ENCODE peak calls at places on chromosomes 12 and 14, in nine cellular contexts. R is OCI-LY7; V is CD4-positive, alpha-beta T cell; X is uterus; M is thyroid gland; L is Karpas-422; F is Peyer's patch; N is stomach; Z is A549. Q is an unnamed sample.

GRCh38 chr12:124680863-124681778 is 113.7 kb upstream of the NCOR2 start:
- DNase-seq in R (peak; percentile 32), V (no peak), X (peak; percentile 73), M (no peak), L (peak; percentile 72), F (no peak), N (no peak), Z (peak; percentile 95), Q (no peak)

GRCh38 chr14:103593577-103593976 is 30.8 kb downstream of the COA8 start:
- DNase-seq in R (peak; percentile 73), V (no peak), X (no peak), M (no peak), L (no peak), F (peak; percentile 32), N (no peak), Z (no peak), Q (no peak)

GRCh38 chr14:22151091-22151490 is 437.9 kb downstream of the DAD1 start:
- DNase-seq in R (no peak), V (no peak), X (no peak), M (no peak), L (no peak), F (no peak), N (no peak), Z (no peak), Q (no peak)

GRCh38 chr12:120093592-120094355 is 22.8 kb downstream of the RAB35 start:
- DNase-seq in R (no peak), V (no peak), X (no peak), M (no peak), L (no peak), F (no peak), N (no peak), Z (no peak), Q (no peak)

GRCh38 chr12:108849653-108850052 is 7.7 kb downstream of the SSH1 start:
- DNase-seq in R (no peak), V (no peak), X (no peak), M (peak; percentile 23), L (no peak), F (no peak), N (no peak), Z (peak; percentile 47), Q (no peak)

GRCh38 chr12:12890492-12890814 is 909 bp upstream of the GPRC5A start:
- DNase-seq in R (no peak), V (no peak), X (no peak), M (peak; percentile 83), L (no peak), F (no peak), N (peak; percentile 54), Z (no peak), Q (peak; percentile 53)

GRCh38 chr14:65079201-65079600 is 23.1 kb downstream of the MAX start:
- DNase-seq in R (no peak), V (no peak), X (no peak), M (no peak), L (no peak), F (no peak), N (no peak), Z (no peak), Q (no peak)

GRCh38 chr12:31749024-31749704 is 20.3 kb upstream of the AMN1 start:
- DNase-seq in R (peak; percentile 79), V (peak; percentile 27), X (peak; percentile 30), M (peak; percentile 53), L (peak; percentile 67), F (peak; percentile 69), N (peak; percentile 87), Z (peak; percentile 100), Q (peak; percentile 83)

GRCh38 chr14:76958975-76959710 is 69.4 kb downstream of the IRF2BPL start:
- DNase-seq in R (no peak), V (no peak), X (no peak), M (peak; percentile 42), L (no peak), F (no peak), N (no peak), Z (peak; percentile 87), Q (no peak)

GRCh38 chr14:53409289-53409688 is 256.2 kb upstream of the DDHD1 start:
- DNase-seq in R (no peak), V (no peak), X (no peak), M (no peak), L (no peak), F (no peak), N (no peak), Z (no peak), Q (no peak)

GRCh38 chr12:93570552-93571359 is 1.7 kb upstream of the SOCS2 start:
- DNase-seq in R (peak; percentile 60), V (peak; percentile 81), X (peak; percentile 97), M (peak; percentile 94), L (peak; percentile 85), F (peak; percentile 70), N (peak; percentile 95), Z (peak; percentile 94), Q (peak; percentile 95)

GRCh38 chr14:100567877-100568163 is 19.4 kb downstream of the BEGAIN start:
- DNase-seq in R (no peak), V (no peak), X (no peak), M (no peak), L (no peak), F (no peak), N (no peak), Z (no peak), Q (no peak)

DNA sequence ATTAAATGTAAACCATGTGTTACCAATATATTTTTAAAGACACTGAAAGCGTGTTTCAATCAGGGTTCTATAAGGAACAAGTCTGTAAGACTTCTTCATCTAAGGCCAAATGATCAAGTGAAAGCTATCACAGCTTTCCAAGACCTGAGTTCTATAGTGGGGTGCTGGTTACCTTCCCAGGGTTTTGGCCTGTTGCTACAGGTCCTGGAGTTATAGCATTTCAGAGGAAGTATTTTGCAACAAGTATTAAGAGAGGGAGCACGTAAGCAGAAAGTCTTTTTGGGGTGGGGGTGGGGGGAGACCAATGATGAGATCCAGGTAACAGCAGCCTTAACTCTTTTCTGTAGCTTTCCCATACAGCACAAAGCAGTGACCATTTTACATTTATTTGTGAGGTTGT is 43.8 kb downstream of the FOXN3 start:
- DNase-seq in R (no peak), V (no peak), X (no peak), M (no peak), L (no peak), F (no peak), N (no peak), Z (no peak), Q (no peak)
- H3K27ac ChIP-seq in R (no peak overlapping the region), V (no peak overlapping the region), X (no peak overlapping the region), M (no peak overlapping the region), L (no peak overlapping the region), F (no peak overlapping the region), N (no peak overlapping the region), Z (no peak overlapping the region), Q (no peak overlapping the region)

GRCh38 chr14:50740858-50741257 is 72.8 kb upstream of the SAV1 start:
- DNase-seq in R (no peak), V (no peak), X (no peak), M (no peak), L (no peak), F (no peak), N (no peak), Z (no peak), Q (no peak)

GRCh38 chr14:50734950-50735697 is 67.0 kb upstream of the SAV1 start:
- DNase-seq in R (no peak), V (no peak), X (no peak), M (no peak), L (no peak), F (no peak), N (no peak), Z (no peak), Q (no peak)

GRCh38 chr14:50736932-50737419 is 68.9 kb upstream of the SAV1 start:
- DNase-seq in R (no peak), V (no peak), X (no peak), M (peak; percentile 74), L (no peak), F (no peak), N (no peak), Z (no peak), Q (no peak)

GRCh38 chr14:50741571-50741970 is 73.5 kb upstream of the SAV1 start:
- DNase-seq in R (no peak), V (no peak), X (no peak), M (no peak), L (no peak), F (no peak), N (no peak), Z (peak; percentile 46), Q (no peak)

DNA sequence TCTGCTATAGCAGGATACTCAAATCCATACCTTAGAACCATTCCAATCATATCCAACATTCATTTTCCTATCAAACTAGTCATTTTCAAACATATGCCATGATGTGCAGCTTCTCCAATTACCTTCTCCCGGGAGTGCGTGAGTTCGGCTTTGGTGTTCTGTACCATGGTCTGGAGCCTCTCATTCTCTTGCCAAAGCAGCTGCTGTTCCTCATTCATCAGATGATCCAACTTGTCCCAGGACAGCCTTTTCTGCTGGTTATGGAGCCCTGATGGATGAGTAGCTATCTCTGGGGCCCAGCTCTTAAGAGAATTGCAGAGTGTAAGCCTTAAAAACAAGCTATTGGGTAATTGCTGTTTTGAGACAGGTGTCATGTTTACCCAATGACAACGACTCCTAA is 71.1 kb upstream of the SAV1 start:
- DNase-seq in R (no peak), V (no peak), X (no peak), M (no peak), L (no peak), F (no peak), N (no peak), Z (no peak), Q (no peak)
- H3K27ac ChIP-seq in R (no peak overlapping the region), V (no peak overlapping the region), X (no peak overlapping the region), M (peak overlapping the region; percentile 1), L (no peak overlapping the region), F (no peak overlapping the region), N (peak overlapping the region; percentile 67), Z (no peak overlapping the region), Q (no peak overlapping the region)

GRCh38 chr12:132572801-132573760 is 37.3 kb downstream of the LRCOL1 start:
- DNase-seq in R (no peak), V (no peak), X (no peak), M (no peak), L (no peak), F (no peak), N (no peak), Z (no peak), Q (no peak)
- H3K27ac ChIP-seq in R (no peak overlapping the region), V (no peak overlapping the region), X (no peak overlapping the region), M (no peak overlapping the region), L (no peak overlapping the region), F (no peak overlapping the region), N (no peak overlapping the region), Z (no peak overlapping the region), Q (no peak overlapping the region)

GRCh38 chr14:91870890-91871289 is 3.6 kb upstream of the TC2N start:
- DNase-seq in R (no peak), V (no peak), X (no peak), M (no peak), L (no peak), F (no peak), N (no peak), Z (no peak), Q (no peak)

GRCh38 chr14:91870001-91870400 is 2.7 kb upstream of the TC2N start:
- DNase-seq in R (no peak), V (peak; percentile 76), X (no peak), M (no peak), L (no peak), F (peak; percentile 67), N (no peak), Z (peak; percentile 15), Q (no peak)

GRCh38 chr14:91873476-91874265 is 6.3 kb upstream of the TC2N start:
- DNase-seq in R (peak; percentile 89), V (peak; percentile 73), X (no peak), M (peak; percentile 72), L (no peak), F (peak; percentile 82), N (peak; percentile 59), Z (no peak), Q (no peak)

GRCh38 chr14:91872011-91872476 is 4.7 kb upstream of the TC2N start:
- DNase-seq in R (peak; percentile 13), V (peak; percentile 62), X (no peak), M (no peak), L (no peak), F (peak; percentile 64), N (peak; percentile 75), Z (peak; percentile 61), Q (no peak)

GRCh38 chr14:91872517-91873470 is 5.5 kb upstream of the TC2N start:
- DNase-seq in R (peak; percentile 53), V (peak; percentile 75), X (peak; percentile 63), M (peak; percentile 40), L (no peak), F (peak; percentile 60), N (peak; percentile 94), Z (peak; percentile 89), Q (peak; percentile 88)
- H3K27ac ChIP-seq in R (peak overlapping the region; percentile 80), V (peak overlapping the region; percentile 97), X (peak overlapping the region; percentile 2), M (peak overlapping the region; percentile 35), L (no peak overlapping the region), F (peak overlapping the region; percentile 87), N (peak overlapping the region; percentile 93), Z (peak overlapping the region; percentile 67), Q (peak overlapping the region; percentile 88)